ENCODE peak calls at places on chromosomes 5 and 9, in five cellular contexts. G is GM12865, C is hepatocyte, E is foreskin fibroblast, M is nephron progenitor cell. N is an unnamed sample.

GRCh38 chr5:180718810-180719453 is 20.9 kb downstream of the OR2Y1 start:
- DNase-seq in M (peak; percentile 27), C (peak; percentile 60), G (peak; percentile 48), E (peak; percentile 13), N (no peak)

GRCh38 chr5:56552612-56553268 is 262.6 kb upstream of the MAP3K1 start:
- DNase-seq in G (no peak), C (no peak), M (no peak), E (no peak), N (no peak)

GRCh38 chr5:123754167-123754840 is 242.3 kb downstream of the CSNK1G3 start:
- DNase-seq in M (no peak), E (peak; percentile 41), C (no peak), G (no peak), N (no peak)

GRCh38 chr5:124746916-124747769 is 704 bp upstream of the ZNF608 start:
- DNase-seq in M (peak; percentile 77), G (peak; percentile 96), E (peak; percentile 95), C (peak; percentile 93), N (peak; percentile 56)

GRCh38 chr9:73683862-73684591 is 532.4 kb downstream of the ANXA1 start:
- DNase-seq in C (peak; percentile 46), G (peak; percentile 53), E (peak; percentile 15), M (peak; percentile 3), N (no peak)

GRCh38 chr9:14911046-14911445 is 818 bp upstream of the FREM1 start:
- DNase-seq in C (no peak), E (no peak), G (no peak), M (no peak), N (no peak)

GRCh38 chr5:173486355-173486754 is 130.1 kb downstream of the BOD1 start:
- DNase-seq in C (no peak), M (no peak), G (no peak), E (no peak), N (no peak)

GRCh38 chr5:145872486-145872885 is 328 bp downstream of the GRXCR2 start:
- DNase-seq in E (no peak), G (no peak), M (no peak), C (no peak), N (no peak)

GRCh38 chr5:139027150-139027549 is 152.0 kb upstream of the LRRTM2 start:
- DNase-seq in E (no peak), C (no peak), G (peak; percentile 14), M (no peak), N (peak; percentile 29)

GRCh38 chr9:116337015-116337414 is 183.4 kb downstream of the PAPPA start:
- DNase-seq in G (no peak), C (peak; percentile 26), E (peak; percentile 53), M (no peak), N (no peak)

GRCh38 chr5:116075117-116075910 is 9.5 kb upstream of the COMMD10 start:
- DNase-seq in C (no peak), E (no peak), G (no peak), M (no peak), N (no peak)

GRCh38 chr9:134365791-134366222 is 39.6 kb downstream of the RXRA start:
- DNase-seq in E (no peak), M (peak; percentile 48), G (no peak), C (peak; percentile 82), N (no peak)
- TF ChIP-seq CTCF in E (no peak), M (no peak), G (no peak), C (no peak), N (no peak)

GRCh38 chr5:142170254-142170953 is 61.8 kb downstream of the NDFIP1 start:
- DNase-seq in M (no peak), C (no peak), G (no peak), E (no peak), N (no peak)

GRCh38 chr5:142175039-142175438 is 66.5 kb downstream of the NDFIP1 start:
- DNase-seq in E (no peak), C (no peak), M (no peak), G (no peak), N (no peak)

GRCh38 chr5:142167458-142167857 is 58.9 kb downstream of the NDFIP1 start:
- DNase-seq in M (no peak), G (no peak), E (no peak), C (no peak), N (no peak)

GRCh38 chr5:142168365-142168764 is 59.8 kb downstream of the NDFIP1 start:
- DNase-seq in G (no peak), C (no peak), E (no peak), M (no peak), N (no peak)

DNA sequence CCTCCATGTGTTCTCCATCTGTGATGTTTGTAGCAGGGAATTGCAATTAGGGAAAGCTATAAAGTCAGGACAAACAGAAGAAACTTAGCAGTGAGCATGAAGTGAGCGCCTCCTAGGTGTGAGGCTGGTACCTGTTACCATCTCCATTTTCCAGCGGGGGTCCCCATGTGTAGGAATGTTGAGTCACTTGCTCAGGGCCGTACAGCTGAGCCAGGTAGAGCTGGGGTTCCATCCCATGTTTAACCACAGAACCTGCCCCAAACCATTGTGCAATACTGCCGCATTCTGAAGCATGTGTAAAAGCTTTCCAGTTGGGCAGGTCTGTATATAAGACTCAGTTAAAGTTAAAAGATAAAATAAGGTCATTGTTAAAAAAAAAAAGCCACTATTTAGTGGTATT is 62.7 kb downstream of the NDFIP1 start:
- DNase-seq in G (no peak), M (no peak), E (no peak), C (no peak), N (no peak)
- TF ChIP-seq CTCF in G (no peak), M (no peak), E (no peak), C (no peak), N (no peak)

GRCh38 chr5:15191012-15191411 is 309.0 kb upstream of the FBXL7 start:
- DNase-seq in E (no peak), G (no peak), M (no peak), C (no peak), N (no peak)
- TF ChIP-seq CTCF in E (peak; percentile 2), G (no peak), M (no peak), C (no peak), N (no peak)

GRCh38 chr5:178766936-178767912 is 36.8 kb upstream of the ZNF354A start:
- DNase-seq in E (no peak), C (no peak), G (no peak), M (no peak), N (no peak)
- TF ChIP-seq CTCF in E (no peak), C (no peak), G (no peak), M (no peak), N (no peak)

GRCh38 chr5:220008-220407 is 1.9 kb downstream of the SDHA start:
- DNase-seq in G (peak; percentile 63), C (no peak), M (no peak), E (no peak), N (peak; percentile 55)

GRCh38 chr5:213803-214395 is 4.1 kb downstream of the CCDC127 start:
- DNase-seq in C (no peak), M (no peak), E (no peak), G (no peak), N (no peak)

GRCh38 chr5:219492-219891 is 1.4 kb downstream of the SDHA start:
- DNase-seq in M (no peak), C (no peak), E (peak; percentile 23), G (peak; percentile 26), N (peak; percentile 17)

GRCh38 chr5:218457-219289 is 553 bp downstream of the SDHA start:
- DNase-seq in E (no peak), C (peak; percentile 62), G (peak; percentile 51), M (peak; percentile 54), N (peak; percentile 26)

GRCh38 chr5:217860-218456 is at the start of the genes CCDC127 and SDHA:
- DNase-seq in E (peak; percentile 86), G (peak; percentile 97), M (peak; percentile 100), C (peak; percentile 99), N (peak; percentile 100)
- TF ChIP-seq CTCF in E (peak; percentile 40), G (peak; percentile 30), M (peak; percentile 22), C (peak; percentile 53), N (peak; percentile 25)

GRCh38 chr5:98992552-98992951 is 63.7 kb upstream of the CHD1 start:
- DNase-seq in E (no peak), C (no peak), M (no peak), G (no peak), N (no peak)

GRCh38 chr5:98994636-98995035 is 65.8 kb upstream of the CHD1 start:
- DNase-seq in E (no peak), G (no peak), C (peak; percentile 27), M (no peak), N (no peak)

GRCh38 chr5:98986556-98986955 is 57.7 kb upstream of the CHD1 start:
- DNase-seq in C (no peak), M (no peak), E (no peak), G (no peak), N (no peak)

GRCh38 chr5:98993512-98993911 is 64.7 kb upstream of the CHD1 start:
- DNase-seq in E (no peak), G (peak; percentile 5), M (no peak), C (no peak), N (peak; percentile 16)

DNA sequence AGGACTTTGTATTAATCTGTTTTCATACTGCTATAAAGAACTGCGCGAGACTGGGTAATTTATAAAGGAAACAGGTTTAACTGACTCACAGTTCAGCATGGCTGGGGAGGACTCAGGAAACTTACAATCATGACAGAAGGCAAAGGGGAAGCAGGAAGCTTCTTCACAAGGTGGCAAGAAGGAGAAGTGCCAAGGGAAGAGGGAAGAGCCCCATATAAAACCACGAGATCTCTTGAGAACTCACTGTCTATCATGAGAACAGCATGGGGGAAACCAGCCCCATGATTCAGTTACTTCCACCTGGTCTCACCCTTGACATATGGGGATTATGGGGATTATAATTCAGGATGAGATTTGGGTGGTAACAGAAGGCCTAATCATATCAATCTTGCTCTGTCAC is 60.9 kb upstream of the CHD1 start:
- DNase-seq in G (no peak), M (no peak), E (no peak), C (no peak), N (no peak)
- TF ChIP-seq CTCF in G (no peak), M (no peak), E (no peak), C (no peak), N (no peak)

GRCh38 chr5:77308154-77308960 is 97.9 kb downstream of the PDE8B start:
- DNase-seq in C (no peak), M (peak; percentile 10), G (no peak), E (no peak), N (no peak)

GRCh38 chr5:77312411-77312810 is 101.9 kb downstream of the PDE8B start:
- DNase-seq in M (no peak), E (peak; percentile 71), C (no peak), G (no peak), N (no peak)

GRCh38 chr5:77309140-77309539 is 98.7 kb downstream of the PDE8B start:
- DNase-seq in G (no peak), E (no peak), C (no peak), M (no peak), N (no peak)

GRCh38 chr5:77311217-77311571 is 100.7 kb downstream of the PDE8B start:
- DNase-seq in E (no peak), C (no peak), M (no peak), G (no peak), N (no peak)

DNA sequence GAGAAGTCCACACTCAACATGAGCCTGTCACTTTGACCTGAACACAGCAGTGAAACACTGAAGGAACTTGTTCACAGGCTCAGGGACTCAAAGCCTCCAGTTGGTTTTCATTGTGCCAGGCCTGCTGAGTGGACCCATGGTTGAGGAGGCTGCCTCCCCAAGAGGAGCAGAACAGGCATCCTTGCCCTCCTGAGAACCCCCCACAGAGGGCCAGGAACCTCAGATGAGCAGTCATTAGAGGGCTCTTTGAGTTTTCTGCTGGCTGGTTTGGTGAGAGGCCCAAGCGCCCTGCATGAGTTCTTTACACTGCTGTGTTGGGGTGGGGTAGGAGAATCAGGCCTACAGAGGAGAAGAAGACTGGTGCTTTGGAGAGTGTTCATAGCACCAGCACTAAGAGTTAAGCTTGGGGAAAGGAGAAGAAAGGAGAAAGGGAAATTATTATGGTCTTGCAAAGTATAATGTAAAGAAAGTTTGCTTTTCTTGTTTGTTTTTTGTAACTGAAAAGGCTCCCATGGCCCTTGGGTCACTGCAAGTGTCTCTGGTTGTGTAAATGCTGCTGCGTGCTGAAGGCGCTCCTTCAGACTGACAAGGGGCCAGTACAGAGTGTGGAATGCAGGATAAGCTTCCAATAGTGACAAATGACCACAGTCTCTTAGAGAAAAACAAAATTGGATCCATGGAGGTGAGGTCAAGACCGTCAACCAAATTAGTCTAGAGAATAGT is 100.2 kb downstream of the PDE8B start:
- DNase-seq in M (no peak), C (no peak), G (no peak), E (no peak), N (no peak)
- TF ChIP-seq CTCF in M (no peak), C (no peak), G (no peak), E (no peak), N (no peak)

N was measured in GM13976.